ENCODE peak calls at places on chromosomes 2 and 18, in ten cellular contexts. J is pancreas, M is foreskin fibroblast, X is adrenal gland, K is dorsolateral prefrontal cortex, Y is psoas muscle, P is stomach, Z is Panc1, T is fibroblast of pulmonary artery, O is hepatocyte. E is an unnamed sample.

GRCh38 chr2:171547720-171548119 is 25.4 kb downstream of the CYBRD1 start:
- DNase-seq in J (no peak), M (no peak), X (no peak), K (no peak), Y (no peak), P (no peak), Z (no peak), T (no peak), O (no peak), E (peak)

GRCh38 chr2:67455219-67456142 is 58.3 kb downstream of the ETAA1 start:
- DNase-seq in J (no peak), M (no peak), X (no peak), K (no peak), Y (no peak), P (no peak), Z (no peak), T (no peak), O (peak), E (no peak)

GRCh38 chr2:79982445-79982844 is 322.1 kb downstream of the LRRTM1 start:
- DNase-seq in J (no peak), M (no peak), X (no peak), K (peak), Y (no peak), P (no peak), Z (no peak), T (no peak), O (peak), E (peak)

GRCh38 chr18:10078053-10078452 is 164.2 kb downstream of the VAPA start:
- DNase-seq in J (no peak), M (no peak), X (no peak), K (no peak), Y (no peak), P (no peak), Z (no peak), T (no peak), O (peak), E (no peak)

GRCh38 chr2:38722271-38723115 is 28.7 kb downstream of the SRSF7 start:
- DNase-seq in J (no peak), M (no peak), X (no peak), K (no peak), Y (no peak), P (no peak), Z (no peak), T (no peak), O (no peak), E (peak)

GRCh38 chr2:43104106-43104505 is 122.3 kb downstream of the ZFP36L2 start:
- DNase-seq in J (no peak), M (no peak), X (no peak), K (no peak), Y (no peak), P (no peak), Z (no peak), T (no peak), O (no peak), E (no peak)

GRCh38 chr2:1653137-1653789 is 91.1 kb downstream of the PXDN start:
- DNase-seq in J (no peak), M (peak), X (peak), K (no peak), Y (peak), P (peak), Z (no peak), T (peak), O (no peak), E (no peak)

GRCh38 chr2:128301501-128301966 is 17.1 kb downstream of the HS6ST1 start:
- DNase-seq in J (no peak), M (peak), X (peak), K (no peak), Y (no peak), P (no peak), Z (no peak), T (peak), O (no peak), E (no peak)

GRCh38 chr2:173734686-173735308 is 230.4 kb downstream of the SP3 start:
- DNase-seq in J (no peak), M (no peak), X (no peak), K (no peak), Y (no peak), P (no peak), Z (no peak), T (no peak), O (peak), E (no peak)

GRCh38 chr18:80169607-80170006 is 60.5 kb downstream of the ADNP2 start:
- DNase-seq in J (no peak), M (no peak), X (no peak), K (no peak), Y (no peak), P (no peak), Z (no peak), T (no peak), O (no peak), E (no peak)

GRCh38 chr18:3221496-3221895 is 1.7 kb upstream of the MYOM1 start:
- DNase-seq in J (no peak), M (no peak), X (no peak), K (no peak), Y (no peak), P (no peak), Z (no peak), T (no peak), O (no peak), E (no peak)

DNA sequence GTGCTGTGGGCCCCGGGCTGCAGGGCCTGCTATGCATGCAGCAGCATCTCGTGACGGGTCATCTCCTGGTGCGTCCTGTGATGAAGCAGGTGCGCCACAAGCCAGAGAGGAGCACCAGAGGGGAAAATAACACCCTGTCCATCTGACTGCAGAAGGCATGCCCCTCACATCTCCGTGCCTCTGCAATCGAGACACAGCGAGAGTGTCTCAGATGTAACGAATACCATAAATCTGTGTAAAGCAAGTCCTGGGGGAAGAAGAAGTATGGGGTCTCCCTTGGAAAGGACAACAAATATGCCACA is 137.5 kb downstream of the PTGR3 start:
- DNase-seq in J (no peak), M (no peak), X (no peak), K (no peak), Y (no peak), P (no peak), Z (no peak), T (no peak), O (no peak), E (no peak)
- H3K4me3 ChIP-seq in J (no peak), M (no peak), X (no peak), K (peak), Y (no peak), P (peak), Z (peak), T (no peak), O (no peak), E (no peak)

GRCh38 chr2:181304011-181304844 is 153.0 kb upstream of the ITGA4 start:
- DNase-seq in J (no peak), M (no peak), X (no peak), K (no peak), Y (no peak), P (no peak), Z (no peak), T (no peak), O (no peak), E (peak)
- TF ChIP-seq CTCF in J (no peak), M (no peak), X (no peak), K (no peak), Y (no peak), P (no peak), Z (peak), T (no peak), O (no peak), E (no peak)

GRCh38 chr2:114167799-114168198 is 274.6 kb upstream of the DPP10 start:
- DNase-seq in J (no peak), M (no peak), X (no peak), K (no peak), Y (no peak), P (no peak), Z (no peak), T (no peak), O (no peak), E (no peak)

GRCh38 chr2:114175507-114175906 is 266.9 kb upstream of the DPP10 start:
- DNase-seq in J (no peak), M (no peak), X (no peak), K (no peak), Y (no peak), P (no peak), Z (no peak), T (no peak), O (no peak), E (no peak)

DNA sequence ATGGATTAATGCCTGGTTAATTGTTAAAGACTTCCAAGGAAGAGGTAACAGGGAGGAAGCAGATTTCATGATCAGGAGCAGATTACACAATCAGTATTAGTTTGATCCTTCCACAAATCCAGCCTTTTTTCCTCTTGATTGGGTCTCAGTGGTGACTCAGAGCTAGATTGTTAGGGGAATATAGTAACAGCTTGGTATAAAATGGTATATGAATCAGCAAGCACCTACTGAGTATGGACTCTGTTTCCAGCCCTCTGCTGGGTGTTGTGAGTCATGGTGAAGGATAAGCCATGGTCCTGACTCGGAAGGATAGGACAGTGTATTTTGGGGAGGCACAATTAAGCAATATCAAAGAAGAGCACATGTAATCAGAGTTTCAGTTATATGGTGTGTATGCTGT is 272.4 kb upstream of the DPP10 start:
- DNase-seq in J (no peak), M (no peak), X (no peak), K (no peak), Y (no peak), P (no peak), Z (no peak), T (no peak), O (no peak), E (no peak)
- H3K4me3 ChIP-seq in J (no peak), M (no peak), X (no peak), K (no peak), Y (no peak), P (no peak), Z (no peak), T (no peak), O (no peak), E (no peak)

GRCh38 chr2:127270663-127271062 is 23.3 kb downstream of the ERCC3 start:
- DNase-seq in J (no peak), M (no peak), X (no peak), K (no peak), Y (no peak), P (no peak), Z (no peak), T (no peak), O (no peak), E (no peak)
- TF ChIP-seq CTCF in J (no peak), M (no peak), X (no peak), K (no peak), Y (no peak), P (no peak), Z (no peak), T (no peak), O (no peak), E (peak)

GRCh38 chr2:201674298-201674697 is 24.1 kb downstream of the MPP4 start:
- DNase-seq in J (no peak), M (no peak), X (no peak), K (no peak), Y (no peak), P (no peak), Z (no peak), T (no peak), O (no peak), E (peak)
- H3K4me3 ChIP-seq in J (no peak), M (no peak), X (no peak), K (no peak), Y (no peak), P (no peak), Z (no peak), T (no peak), O (no peak), E (no peak)

GRCh38 chr18:43622024-43622423 is 344.7 kb upstream of the SYT4 start:
- DNase-seq in J (no peak), M (no peak), X (no peak), K (no peak), Y (no peak), P (no peak), Z (no peak), T (no peak), O (no peak), E (no peak)

GRCh38 chr18:43625582-43625981 is 348.3 kb upstream of the SYT4 start:
- DNase-seq in J (no peak), M (no peak), X (no peak), K (no peak), Y (no peak), P (no peak), Z (no peak), T (no peak), O (no peak), E (no peak)

DNA sequence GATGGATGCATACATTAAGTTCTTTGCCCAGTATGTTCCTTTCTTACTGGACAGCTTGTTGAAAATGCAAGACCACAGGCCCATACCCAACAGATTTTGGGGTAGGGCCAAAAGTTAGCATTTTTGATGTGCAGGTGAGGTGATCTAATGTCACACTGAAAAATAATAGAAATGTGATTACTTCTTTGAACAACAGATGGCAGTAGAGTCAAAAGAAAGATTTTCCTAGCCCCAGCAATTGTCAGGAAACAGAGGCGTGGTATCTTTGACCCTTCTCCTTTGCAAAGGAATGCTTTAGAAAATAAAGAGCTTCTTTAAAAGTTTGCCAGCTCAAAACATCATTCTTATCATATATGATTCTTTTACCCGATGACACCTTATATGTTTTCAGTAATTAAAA is 343.6 kb upstream of the SYT4 start:
- DNase-seq in J (no peak), M (peak), X (no peak), K (no peak), Y (no peak), P (no peak), Z (no peak), T (peak), O (peak), E (peak)
- TF ChIP-seq CTCF in J (peak), M (peak), X (peak), K (peak), Y (peak), P (peak), Z (peak), T (peak), O (peak), E (peak)

E was measured in GM12865.